ENCODE peak calls at places on chromosomes 11 and 22, in four cellular contexts. F, R, B and O are unnamed samples.

GRCh38 chr22:30044369-30044768 is 35.9 kb upstream of the HORMAD2 start:
- DNase-seq in F (no peak), B (no peak), R (peak; percentile 96), O (no peak)

GRCh38 chr22:39388261-39389011 is 11.1 kb upstream of the TAB1 start:
- DNase-seq in R (peak; percentile 78), F (peak; percentile 80), B (peak; percentile 41), O (peak; percentile 90)

GRCh38 chr22:17305076-17305475 is 64.2 kb upstream of the CECR2 start:
- DNase-seq in R (no peak), B (no peak), F (no peak), O (no peak)

GRCh38 chr11:132111781-132112380 is 741.5 kb downstream of the NTM start:
- DNase-seq in F (no peak), B (no peak), R (no peak), O (no peak)

GRCh38 chr11:89125298-89125697 is 52.4 kb upstream of the TYR start:
- DNase-seq in F (no peak), R (no peak), B (no peak), O (no peak)

GRCh38 chr11:116853461-116854073 is 16.1 kb upstream of the APOA1 start:
- DNase-seq in B (no peak), F (no peak), R (peak; percentile 75), O (no peak)

GRCh38 chr11:1639102-1639620 is 9.6 kb downstream of the KRTAP5-5 start:
- DNase-seq in F (no peak), R (no peak), B (no peak), O (no peak)

GRCh38 chr11:119152043-119152442 is 3.2 kb downstream of the ABCG4 start:
- DNase-seq in F (no peak), R (no peak), B (no peak), O (no peak)

GRCh38 chr11:92357344-92357743 is 132.7 kb downstream of the FAT3 start:
- DNase-seq in B (no peak), R (peak; percentile 86), F (no peak), O (no peak)

GRCh38 chr11:12289667-12290476 is 87.5 kb upstream of the PARVA start:
- DNase-seq in F (no peak), R (no peak), B (no peak), O (no peak)

GRCh38 chr11:86577663-86578636 is 94.5 kb downstream of the ME3 start:
- DNase-seq in F (peak; percentile 69), B (peak; percentile 38), R (no peak), O (no peak)

GRCh38 chr11:6354651-6355485 is 34.6 kb upstream of the CAVIN3 start:
- DNase-seq in R (no peak), B (no peak), F (no peak), O (no peak)

GRCh38 chr11:120054016-120054752 is 83.7 kb downstream of the TRIM29 start:
- DNase-seq in F (no peak), R (no peak), B (no peak), O (no peak)

GRCh38 chr11:112464949-112465348 is 204.3 kb upstream of the PLET1 start:
- DNase-seq in R (peak; percentile 2), B (no peak), F (no peak), O (no peak)

GRCh38 chr22:35089139-35089538 is 23.2 kb downstream of the ISX start:
- DNase-seq in R (no peak), F (no peak), B (no peak), O (no peak)

GRCh38 chr11:11620966-11621880 is 582 bp downstream of the GALNT18 start:
- DNase-seq in B (no peak), F (peak; percentile 41), R (no peak), O (peak; percentile 75)

GRCh38 chr11:3200388-3201111 is 18.1 kb downstream of the MRGPRG start:
- DNase-seq in B (no peak), F (peak; percentile 7), R (no peak), O (no peak)

GRCh38 chr11:124070906-124071621 is 29.9 kb upstream of the OR10G7 start:
- DNase-seq in B (no peak), R (no peak), F (peak; percentile 58), O (peak; percentile 81)

GRCh38 chr11:69770525-69770924 is 4.6 kb downstream of the FGF4 start:
- DNase-seq in F (no peak), R (no peak), B (no peak), O (no peak)

GRCh38 chr11:46675288-46675851 is 25.0 kb downstream of the ARHGAP1 start:
- DNase-seq in F (peak; percentile 70), R (peak; percentile 51), B (no peak), O (peak; percentile 62)

GRCh38 chr11:46677169-46677568 is 23.2 kb downstream of the ARHGAP1 start:
- DNase-seq in F (no peak), R (no peak), B (no peak), O (peak; percentile 58)

GRCh38 chr11:46676436-46677158 is 23.8 kb downstream of the ARHGAP1 start:
- DNase-seq in R (no peak), B (no peak), F (no peak), O (peak; percentile 58)

GRCh38 chr11:46674463-46675287 is 25.7 kb downstream of the ARHGAP1 start:
- DNase-seq in B (no peak), R (no peak), F (no peak), O (peak; percentile 64)

GRCh38 chr11:46675949-46676348 is 24.5 kb downstream of the ARHGAP1 start:
- DNase-seq in B (no peak), R (no peak), F (no peak), O (no peak)
- H3K27ac ChIP-seq in B (peak overlapping the region; percentile 79), R (peak overlapping the region; percentile 21), F (peak overlapping the region; percentile 78), O (peak overlapping the region; percentile 84)

DNA sequence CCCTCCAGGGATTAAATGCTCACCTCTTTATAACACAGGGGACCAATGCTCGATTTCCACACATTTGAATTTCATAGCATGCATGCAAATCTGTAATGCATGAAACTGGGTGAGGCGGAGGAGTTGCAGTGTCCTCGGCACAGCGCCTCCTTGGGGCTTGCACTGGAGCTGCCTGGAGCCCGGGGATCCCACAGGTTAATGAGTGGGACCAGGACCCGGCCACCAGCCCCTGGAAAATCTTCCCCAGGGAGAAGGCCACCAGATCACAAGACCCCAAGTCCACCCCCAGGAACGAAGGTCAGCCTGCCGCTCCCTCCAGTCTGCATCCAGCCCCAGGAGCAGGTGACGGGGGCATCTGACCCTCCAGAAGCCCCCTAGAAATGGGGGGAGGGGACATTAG is 119.1 kb downstream of the MN1 start:
- DNase-seq in B (no peak), R (no peak), F (no peak), O (no peak)
- TF ChIP-seq CTCF in B (no peak), R (peak; percentile 46), F (no peak), O (no peak)

GRCh38 chr22:49429066-49429465 is 398.6 kb downstream of the BRD1 start:
- DNase-seq in B (no peak), F (no peak), R (no peak), O (no peak)
- H3K27ac ChIP-seq in B (no peak overlapping the region), F (no peak overlapping the region), R (no peak overlapping the region), O (no peak overlapping the region)

DNA sequence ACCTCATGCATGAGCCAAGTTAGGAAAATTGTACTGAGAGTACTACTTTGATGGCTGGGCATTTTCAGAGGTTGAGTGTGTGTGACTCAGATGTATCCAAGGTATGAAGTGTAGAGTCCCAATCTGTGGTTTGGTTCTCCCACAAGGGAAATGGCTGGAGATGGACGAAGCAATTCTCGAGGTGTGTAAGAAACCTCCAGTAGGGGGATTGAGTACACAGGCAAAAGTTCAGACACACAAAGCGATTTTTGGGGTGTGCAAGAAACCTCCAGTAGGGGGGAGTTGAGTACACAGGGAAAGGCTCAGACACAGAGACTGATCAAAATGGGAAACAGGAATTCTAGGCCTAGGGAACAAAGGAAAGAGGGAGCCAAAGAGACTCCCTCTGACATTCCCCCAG is 1536.3 kb downstream of the FAM181B start:
- DNase-seq in F (no peak), R (no peak), B (no peak), O (no peak)
- TF ChIP-seq CTCF in F (no peak), R (no peak), B (no peak), O (no peak)

DNA sequence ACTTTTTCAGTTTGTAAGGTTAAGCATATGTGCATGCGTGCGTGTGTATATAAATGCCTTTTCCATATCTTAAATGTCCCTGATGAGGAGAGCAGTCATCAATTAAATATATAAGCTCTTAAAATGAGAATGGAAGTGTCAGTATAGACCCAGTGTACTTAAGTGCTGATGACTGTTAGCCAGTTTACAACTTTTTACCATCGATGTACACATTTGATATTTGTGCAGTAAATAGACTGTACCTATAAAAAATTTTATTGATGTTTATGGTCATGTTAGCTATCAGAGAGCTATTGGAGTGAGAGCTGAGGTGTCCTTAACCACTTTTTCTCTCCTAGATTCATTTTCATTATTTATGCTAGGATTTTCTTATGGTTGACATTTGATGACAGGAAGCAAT is 45.4 kb downstream of the TRAF6 start:
- DNase-seq in F (no peak), B (no peak), R (no peak), O (no peak)
- H3K27ac ChIP-seq in F (no peak overlapping the region), B (no peak overlapping the region), R (no peak overlapping the region), O (no peak overlapping the region)